ENCODE peak calls at places on chromosomes 3 and 15, in nine cellular contexts. B is body of pancreas, I is suprapubic skin, V is colonic mucosa, L is coronary artery, F is dorsolateral prefrontal cortex, R is upper lobe of right lung, X is cardiac muscle cell, Z is lower lobe of right lung. U is an unnamed sample.

GRCh38 chr3:25144430-25144829 is 283.6 kb upstream of the RARB start:
- DNase-seq in L (no peak), R (no peak), Z (no peak), B (no peak), X (no peak), F (no peak), I (no peak), V (no peak), U (no peak)

GRCh38 chr3:96106701-96107100 is 707.7 kb upstream of the EPHA6 start:
- DNase-seq in Z (no peak), B (no peak), X (no peak), I (no peak), L (no peak), V (no peak), R (no peak), F (no peak), U (no peak)

GRCh38 chr15:62125763-62126162 is 39.3 kb downstream of the C2CD4B start:
- DNase-seq in V (peak; percentile 74), X (peak; percentile 29), R (no peak), I (no peak), B (peak; percentile 73), Z (no peak), L (no peak), F (no peak), U (no peak)

GRCh38 chr3:171791695-171792082 is 18.6 kb downstream of the PLD1 start:
- DNase-seq in X (no peak), L (no peak), Z (no peak), V (no peak), B (no peak), R (no peak), I (no peak), F (no peak), U (no peak)

GRCh38 chr3:101976473-101976872 is 127.2 kb downstream of the NFKBIZ start:
- DNase-seq in R (no peak), V (no peak), X (peak; percentile 75), I (no peak), F (no peak), B (no peak), Z (no peak), L (no peak), U (no peak)

GRCh38 chr15:44328135-44328534 is 39.6 kb downstream of the GOLM2 start:
- DNase-seq in B (no peak), V (no peak), X (no peak), Z (no peak), L (no peak), I (no peak), R (no peak), F (no peak), U (no peak)

GRCh38 chr3:156359337-156359736 is 195.6 kb downstream of the SSR3 start:
- DNase-seq in B (no peak), L (no peak), I (no peak), F (no peak), X (no peak), V (no peak), R (no peak), Z (no peak), U (no peak)

GRCh38 chr15:58748787-58749531 is 548 bp downstream of the ADAM10 start:
- DNase-seq in Z (peak; percentile 70), X (peak; percentile 77), R (peak; percentile 81), B (peak; percentile 52), F (peak; percentile 57), V (peak; percentile 61), I (peak; percentile 76), L (peak; percentile 81), U (peak; percentile 87)

GRCh38 chr3:143958966-143959365 is 12.7 kb upstream of the DIPK2A start:
- DNase-seq in F (no peak), V (no peak), L (no peak), Z (no peak), R (no peak), I (no peak), X (no peak), B (no peak), U (no peak)

GRCh38 chr3:120645083-120645800 is 36.8 kb downstream of the HGD start:
- DNase-seq in I (no peak), V (no peak), X (no peak), B (no peak), Z (no peak), L (no peak), F (peak; percentile 61), R (no peak), U (no peak)

GRCh38 chr15:34233614-34234013 is 8.8 kb downstream of the EMC4 start:
- DNase-seq in X (no peak), R (no peak), B (no peak), F (no peak), I (no peak), L (no peak), V (no peak), Z (no peak), U (no peak)

GRCh38 chr15:89822030-89822429 is 7.4 kb upstream of the ANPEP start:
- DNase-seq in B (no peak), I (no peak), R (peak; percentile 40), V (no peak), F (no peak), X (no peak), L (no peak), Z (no peak), U (no peak)

GRCh38 chr3:61725851-61726333 is 164.5 kb downstream of the PTPRG start:
- DNase-seq in X (peak; percentile 76), F (no peak), R (no peak), B (no peak), L (no peak), Z (no peak), V (no peak), I (no peak), U (no peak)

GRCh38 chr3:157438371-157438735 is 1.7 kb downstream of the PTX3 start:
- DNase-seq in X (peak; percentile 11), V (no peak), Z (no peak), L (no peak), R (no peak), I (no peak), F (no peak), B (no peak), U (peak; percentile 29)

GRCh38 chr15:82647835-82648256 is 683 bp upstream of the CPEB1 start:
- DNase-seq in X (peak; percentile 46), L (no peak), B (peak; percentile 22), R (no peak), Z (peak; percentile 49), V (no peak), F (no peak), I (no peak), U (peak; percentile 79)

GRCh38 chr15:98891301-98891700 is 116.3 kb downstream of the PGPEP1L start:
- DNase-seq in R (no peak), B (no peak), F (no peak), I (no peak), V (no peak), X (no peak), Z (no peak), L (no peak), U (no peak)

GRCh38 chr15:99169769-99170311 is 65.0 kb downstream of the SYNM start:
- DNase-seq in I (no peak), Z (no peak), V (no peak), B (peak; percentile 21), F (no peak), X (peak; percentile 17), L (peak; percentile 83), R (no peak), U (no peak)

GRCh38 chr15:72492733-72493132 is 18.6 kb downstream of the ARIH1 start:
- DNase-seq in L (no peak), R (no peak), F (no peak), V (no peak), X (no peak), Z (no peak), B (no peak), I (no peak), U (no peak)
- H3K27ac ChIP-seq in L (no peak overlapping the region), R (no peak overlapping the region), F (no peak overlapping the region), V (no peak overlapping the region), X (no peak overlapping the region), Z (no peak overlapping the region), B (no peak overlapping the region), I (no peak overlapping the region), U (no peak overlapping the region)

GRCh38 chr3:46986782-46987484 is 7.5 kb downstream of the NBEAL2 start:
- DNase-seq in L (no peak), V (no peak), F (no peak), B (no peak), R (no peak), I (no peak), Z (peak; percentile 40), X (peak; percentile 14), U (peak; percentile 52)
- H3K27ac ChIP-seq in L (peak overlapping the region; percentile 17), V (peak overlapping the region; percentile 44), F (no peak overlapping the region), B (no peak overlapping the region), R (peak overlapping the region; percentile 81), I (peak overlapping the region; percentile 64), Z (peak overlapping the region; percentile 66), X (no peak overlapping the region), U (no peak overlapping the region)

GRCh38 chr15:55654541-55654940 is 66.4 kb upstream of the PYGO1 start:
- DNase-seq in V (no peak), F (no peak), R (no peak), Z (no peak), X (no peak), I (no peak), L (no peak), B (no peak), U (no peak)

GRCh38 chr15:55661431-55661830 is 73.3 kb upstream of the PYGO1 start:
- DNase-seq in L (no peak), V (no peak), R (no peak), Z (no peak), F (no peak), B (no peak), X (peak; percentile 55), I (no peak), U (no peak)

GRCh38 chr15:55659481-55659880 is 71.3 kb upstream of the PYGO1 start:
- DNase-seq in R (no peak), V (no peak), I (no peak), X (no peak), F (no peak), L (no peak), B (no peak), Z (no peak), U (no peak)

GRCh38 chr15:55660153-55660552 is 72.0 kb upstream of the PYGO1 start:
- DNase-seq in L (no peak), F (no peak), X (no peak), B (no peak), R (no peak), V (no peak), I (no peak), Z (no peak), U (no peak)
- H3K27ac ChIP-seq in L (no peak overlapping the region), F (no peak overlapping the region), X (peak overlapping the region; percentile 97), B (no peak overlapping the region), R (no peak overlapping the region), V (no peak overlapping the region), I (no peak overlapping the region), Z (no peak overlapping the region), U (no peak overlapping the region)

DNA sequence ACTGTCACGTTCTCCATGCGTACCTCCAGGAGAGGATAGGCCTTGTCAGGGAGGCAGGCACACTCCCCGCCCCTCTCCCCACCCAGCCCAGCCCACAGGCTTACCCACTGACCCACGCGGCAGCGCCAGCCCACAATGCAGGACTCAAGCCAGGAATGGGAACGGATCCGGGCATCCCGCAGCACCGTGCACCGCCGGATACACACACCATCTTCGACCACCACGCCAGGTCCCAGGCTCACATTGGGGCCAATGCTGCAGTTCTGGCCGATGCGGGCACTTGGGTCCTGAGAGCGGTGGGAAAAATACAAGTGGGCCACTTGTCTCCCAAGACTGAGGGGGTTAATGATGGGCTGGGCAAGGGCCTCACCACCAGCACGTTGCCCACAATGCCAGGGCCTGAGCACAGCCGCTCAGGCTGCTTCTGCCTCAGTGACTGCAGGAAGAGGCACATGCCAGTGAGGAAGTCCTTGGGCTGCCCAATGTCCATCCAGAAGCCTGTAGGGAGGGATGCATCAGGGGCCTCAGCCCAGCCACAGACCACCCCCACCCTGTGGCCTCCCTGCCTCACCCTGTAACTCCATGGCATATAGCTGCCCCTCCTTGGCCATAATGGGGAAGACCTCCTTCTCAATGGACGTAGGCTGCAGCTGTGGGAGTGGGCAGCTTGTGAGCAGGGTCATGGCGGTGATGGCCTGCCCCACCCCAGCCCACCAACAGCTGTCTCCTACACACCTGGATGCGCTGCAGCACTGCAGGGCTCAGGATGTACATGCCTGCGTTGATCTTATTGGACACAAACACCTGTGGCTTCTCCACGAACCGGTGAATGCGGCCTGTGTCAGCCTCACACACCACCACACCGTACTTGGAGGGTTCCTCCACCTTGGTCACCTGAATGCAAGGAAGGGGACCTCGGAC is 1.6 kb downstream of the GMPPB start:
- DNase-seq in I (no peak), B (no peak), F (peak; percentile 45), V (no peak), L (peak; percentile 69), Z (no peak), R (peak; percentile 67), X (no peak), U (no peak)
- H3K27ac ChIP-seq in I (no peak overlapping the region), B (no peak overlapping the region), F (no peak overlapping the region), V (peak overlapping the region; percentile 94), L (peak overlapping the region; percentile 97), Z (peak overlapping the region; percentile 97), R (peak overlapping the region; percentile 99), X (no peak overlapping the region), U (no peak overlapping the region)

U was measured in kidney.